ENCODE peak calls at places on chromosome 22, in ten cellular contexts. V is psoas muscle, M is AG08396, D is left lung, R is A172, W is NCI-H1048, S is NCI-H748 treated with DMSO at 0.1 percent for 48 hours, O is left lobe of liver, I is activated T-cell treated with anti-CD3 and anti-CD28 coated beads for 4 hours, J is hypothalamus. X is an unnamed sample.

GRCh38 chr22:46336119-46337078 is 885 bp downstream of the TRMU start:
- DNase-seq in R (no peak), J (no peak), M (peak; percentile 50), V (no peak), S (no peak), W (no peak), O (no peak), D (no peak), I (no peak), X (peak; percentile 59)

GRCh38 chr22:40010752-40011145 is 16.0 kb downstream of the FAM83F start:
- DNase-seq in O (no peak), V (no peak), R (no peak), J (no peak), I (no peak), M (no peak), S (no peak), W (no peak), D (no peak), X (no peak)

GRCh38 chr22:39589880-39590279 is 19.3 kb downstream of the CACNA1I start:
- DNase-seq in R (no peak), M (no peak), W (no peak), J (peak; percentile 10), D (peak; percentile 51), V (no peak), S (no peak), O (no peak), I (no peak), X (no peak)

GRCh38 chr22:27175974-27176373 is 518.6 kb downstream of the MIAT start:
- DNase-seq in W (no peak), M (no peak), O (no peak), D (no peak), S (no peak), V (no peak), I (no peak), R (no peak), J (no peak), X (no peak)

GRCh38 chr22:35315855-35316745 is 16.4 kb downstream of the TOM1 start:
- DNase-seq in V (peak; percentile 76), S (no peak), O (peak; percentile 67), R (no peak), W (no peak), I (no peak), D (no peak), J (no peak), M (no peak), X (no peak)

GRCh38 chr22:25488244-25489020 is 76.0 kb upstream of the GRK3 start:
- DNase-seq in I (peak; percentile 27), V (peak; percentile 55), R (peak; percentile 77), W (no peak), J (peak; percentile 58), M (peak; percentile 54), D (no peak), S (peak; percentile 72), O (peak; percentile 69), X (peak; percentile 59)

GRCh38 chr22:35074583-35074982 is 8.6 kb downstream of the ISX start:
- DNase-seq in S (no peak), I (no peak), M (no peak), J (no peak), O (no peak), V (no peak), W (no peak), R (no peak), D (no peak), X (no peak)

GRCh38 chr22:36465232-36466021 is 16.0 kb downstream of the TXN2 start:
- DNase-seq in S (no peak), R (peak; percentile 93), J (no peak), M (peak; percentile 85), D (peak; percentile 89), V (peak; percentile 91), I (no peak), W (no peak), O (peak; percentile 92), X (peak; percentile 84)

GRCh38 chr22:34068011-34068410 is 147.7 kb upstream of the LARGE1 start:
- DNase-seq in O (no peak), M (no peak), D (no peak), I (no peak), R (no peak), V (no peak), J (no peak), S (no peak), W (no peak), X (no peak)

GRCh38 chr22:37897805-37898204 is 8.3 kb upstream of the MICALL1 start:
- DNase-seq in R (no peak), J (no peak), D (no peak), I (no peak), M (no peak), O (no peak), S (no peak), W (no peak), V (no peak), X (no peak)

GRCh38 chr22:44743804-44744211 is 8.6 kb upstream of the ARHGAP8 start:
- DNase-seq in D (no peak), W (no peak), R (no peak), M (no peak), I (no peak), V (no peak), J (no peak), S (no peak), O (no peak), X (no peak)

GRCh38 chr22:41286639-41287091 is 678 bp upstream of the RANGAP1 start:
- DNase-seq in R (no peak), J (no peak), I (peak; percentile 27), W (no peak), S (peak; percentile 45), M (no peak), V (no peak), O (no peak), D (peak; percentile 7), X (no peak)

GRCh38 chr22:21010426-21011113 is 4.4 kb upstream of the P2RX6 start:
- DNase-seq in R (no peak), O (no peak), M (no peak), V (no peak), S (no peak), J (no peak), W (no peak), I (no peak), D (peak; percentile 10), X (no peak)

GRCh38 chr22:37254206-37254866 is 10.3 kb upstream of the RAC2 start:
- DNase-seq in D (no peak), J (no peak), W (no peak), M (no peak), R (peak; percentile 63), V (no peak), O (no peak), S (no peak), I (no peak), X (peak; percentile 31)

GRCh38 chr22:42357221-42357620 is 75.0 kb downstream of the NFAM1 start:
- DNase-seq in S (no peak), R (no peak), J (no peak), I (no peak), O (no peak), W (no peak), M (no peak), V (no peak), D (no peak), X (no peak)

GRCh38 chr22:44938886-44939285 is 70.9 kb downstream of the PHF21B start:
- DNase-seq in I (no peak), J (no peak), V (no peak), S (no peak), O (no peak), R (no peak), M (no peak), D (peak; percentile 56), W (no peak), X (no peak)

GRCh38 chr22:39522567-39523300 is 2.4 kb downstream of the ATF4 start:
- DNase-seq in O (no peak), W (no peak), J (no peak), D (peak; percentile 34), R (no peak), V (peak; percentile 53), M (peak; percentile 56), S (no peak), I (no peak), X (peak; percentile 28)

GRCh38 chr22:45871721-45872120 is 105.2 kb downstream of the WNT7B start:
- DNase-seq in S (no peak), R (no peak), I (no peak), V (no peak), J (no peak), W (no peak), M (no peak), D (no peak), O (no peak), X (no peak)